ENCODE peak calls at places on chromosomes 16 and 17, in six cellular contexts. S is stomach, K is heart left ventricle, O is IMR-90, B is body of pancreas, Y is A549. Q is an unnamed sample.

GRCh38 chr16:48131201-48131600 is 24.6 kb downstream of the ABCC12 start:
- DNase-seq in S (no peak), K (no peak), O (no peak), B (no peak), Y (no peak), Q (no peak)

GRCh38 chr17:51857052-51857593 is 301.4 kb downstream of the CA10 start:
- DNase-seq in S (no peak), K (no peak), O (no peak), B (no peak), Y (no peak), Q (no peak)

GRCh38 chr16:52953215-52953614 is 99.5 kb downstream of the CHD9NB start:
- DNase-seq in S (peak), K (no peak), O (no peak), B (peak), Y (no peak), Q (no peak)

GRCh38 chr17:78935419-78936323 is 10.5 kb upstream of the TIMP2 start:
- DNase-seq in S (peak), K (peak), O (peak), B (peak), Y (peak), Q (peak)

GRCh38 chr16:25854141-25854540 is 162.4 kb downstream of the HS3ST4 start:
- DNase-seq in S (no peak), K (no peak), O (no peak), B (no peak), Y (no peak), Q (no peak)

GRCh38 chr17:19996502-19996901 is 12.7 kb upstream of the SPECC1 start:
- DNase-seq in S (no peak), K (no peak), O (no peak), B (no peak), Y (no peak), Q (no peak)

GRCh38 chr16:76487411-76488064 is 210.3 kb downstream of the CNTNAP4 start:
- DNase-seq in S (no peak), K (no peak), O (no peak), B (no peak), Y (no peak), Q (no peak)

GRCh38 chr17:2137342-2138098 is 82.6 kb downstream of the HIC1 start:
- DNase-seq in S (no peak), K (no peak), O (peak), B (peak), Y (no peak), Q (peak)

GRCh38 chr17:16342979-16343378 is 10.3 kb downstream of the CENPV start:
- DNase-seq in S (no peak), K (no peak), O (peak), B (no peak), Y (no peak), Q (peak)

GRCh38 chr16:87431926-87432325 is 39.8 kb downstream of the MAP1LC3B start:
- DNase-seq in S (no peak), K (no peak), O (peak), B (no peak), Y (no peak), Q (no peak)

GRCh38 chr17:72970794-72971512 is 121.5 kb downstream of the SLC39A11 start:
- DNase-seq in S (no peak), K (no peak), O (peak), B (no peak), Y (no peak), Q (no peak)

GRCh38 chr17:77428901-77429734 is 288.3 kb downstream of the SEC14L1 start:
- DNase-seq in S (no peak), K (no peak), O (no peak), B (no peak), Y (no peak), Q (no peak)

GRCh38 chr16:57951204-57951960 is 19.5 kb downstream of the CNGB1 start:
- DNase-seq in S (no peak), K (no peak), O (no peak), B (no peak), Y (no peak), Q (no peak)

GRCh38 chr17:50800196-50800700 is 32.9 kb upstream of the ANKRD40CL start:
- DNase-seq in S (no peak), K (no peak), O (no peak), B (no peak), Y (no peak), Q (no peak)

GRCh38 chr17:64777413-64778101 is 115.5 kb upstream of the SMURF2 start:
- DNase-seq in S (no peak), K (no peak), O (no peak), B (peak), Y (no peak), Q (no peak)

GRCh38 chr16:70778901-70779309 is 22.1 kb downstream of the VAC14 start:
- DNase-seq in S (no peak), K (peak), O (peak), B (peak), Y (peak), Q (peak)

GRCh38 chr16:22213801-22214200 is 7.7 kb downstream of the EEF2K start:
- DNase-seq in S (no peak), K (no peak), O (no peak), B (no peak), Y (no peak), Q (no peak)

GRCh38 chr16:22214893-22215292 is 8.8 kb downstream of the EEF2K start:
- DNase-seq in S (no peak), K (no peak), O (no peak), B (no peak), Y (peak), Q (no peak)

GRCh38 chr16:22210854-22211253 is 4.8 kb downstream of the EEF2K start:
- DNase-seq in S (no peak), K (no peak), O (no peak), B (no peak), Y (no peak), Q (no peak)

GRCh38 chr16:22214402-22214801 is 8.3 kb downstream of the EEF2K start:
- DNase-seq in S (no peak), K (no peak), O (no peak), B (no peak), Y (no peak), Q (no peak)

GRCh38 chr16:22213236-22213635 is 7.2 kb downstream of the EEF2K start:
- DNase-seq in S (no peak), K (no peak), O (no peak), B (no peak), Y (no peak), Q (no peak)
- TF ChIP-seq CTCF in S (no peak), K (no peak), O (no peak), B (no peak), Y (no peak), Q (no peak)

DNA sequence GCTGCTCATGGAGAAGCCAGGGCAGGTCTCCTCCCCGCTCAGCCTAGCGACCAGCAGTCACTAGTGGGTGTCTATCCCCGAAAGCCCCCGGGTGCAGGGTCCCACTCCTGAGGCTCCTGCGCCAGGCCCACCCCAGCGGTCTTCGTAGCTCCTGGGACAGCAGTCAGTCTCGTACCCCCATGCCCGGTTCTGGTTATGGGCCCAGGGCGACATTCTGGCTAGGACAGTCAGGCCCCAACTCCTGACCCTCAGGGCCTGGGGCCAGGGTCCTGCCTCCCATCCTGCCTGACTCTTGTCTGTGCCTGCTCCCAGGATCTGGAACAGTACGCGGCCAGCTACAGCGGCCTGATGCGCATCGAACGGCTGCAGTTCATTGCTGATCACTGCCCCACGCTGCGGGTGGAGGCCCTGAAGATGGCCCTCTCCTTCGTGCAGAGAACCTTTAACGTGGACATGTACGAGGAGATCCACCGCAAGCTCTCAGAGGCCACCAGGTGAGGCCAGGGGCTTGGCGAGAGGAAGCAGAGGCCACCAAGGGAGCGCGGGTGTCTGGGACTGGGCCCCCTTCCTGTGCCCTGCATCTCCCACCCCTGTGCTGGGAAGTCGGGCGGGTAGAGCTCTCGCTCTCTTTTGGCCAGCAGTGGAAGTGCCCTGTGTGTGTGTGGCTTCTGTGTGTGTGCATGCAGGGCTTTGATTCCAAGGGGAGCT is 2.0 kb downstream of the GPS1 start:
- DNase-seq in S (no peak), K (no peak), O (no peak), B (no peak), Y (no peak), Q (no peak)
- TF ChIP-seq POLR2A in S (no peak), K (no peak), O (no peak), B (no peak), Y (no peak), Q (no peak)

DNA sequence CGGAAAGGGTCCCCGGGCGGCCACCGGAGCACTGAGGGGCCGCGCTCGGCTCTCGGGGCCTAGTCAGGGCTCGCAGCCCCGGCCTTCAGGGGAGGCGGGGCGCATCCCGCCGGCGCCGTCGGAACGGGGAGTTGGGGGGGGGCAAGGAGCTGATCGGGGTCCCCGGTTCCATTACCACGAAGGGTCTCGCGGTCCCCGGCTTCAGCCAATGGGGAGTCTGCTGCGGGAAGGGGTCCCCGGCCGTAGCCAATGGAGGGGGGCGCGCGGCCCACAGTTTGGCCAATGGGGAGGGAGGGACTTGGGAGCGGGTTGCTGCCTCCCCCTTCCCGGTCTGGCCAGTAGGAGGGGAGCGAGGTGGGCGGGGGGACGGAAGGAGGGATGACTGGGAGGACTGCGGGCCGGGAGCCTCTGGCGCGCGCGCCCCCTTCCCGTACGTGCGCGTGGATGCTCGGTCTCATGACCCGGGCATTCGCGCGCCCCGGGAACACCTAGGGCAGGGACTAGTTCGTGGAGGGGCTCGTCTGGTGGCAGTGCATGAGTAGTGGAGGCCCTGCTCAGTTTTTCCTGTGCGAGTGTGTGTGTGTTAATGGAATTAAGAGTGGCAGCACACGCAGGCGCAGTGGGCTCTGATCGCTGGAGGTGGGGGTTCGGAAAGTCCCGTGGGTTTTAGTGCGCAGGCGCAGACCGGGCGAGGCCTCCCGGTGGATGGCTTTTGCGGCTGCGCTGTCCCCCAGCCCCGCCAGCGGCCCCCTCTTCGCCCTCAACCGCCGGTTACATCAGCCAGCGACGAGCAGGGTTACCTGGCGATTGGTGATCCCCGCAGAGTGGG is 1.1 kb downstream of the ATXN2L start:
- DNase-seq in S (peak), K (peak), O (peak), B (peak), Y (peak), Q (peak)
- TF ChIP-seq CTCF in S (no peak), K (peak), O (peak), B (no peak), Y (no peak), Q (peak)

GRCh38 chr16:2039286-2040030 is 8.2 kb downstream of the NTHL1 start:
- DNase-seq in S (peak), K (peak), O (peak), B (peak), Y (peak), Q (peak)
- TF ChIP-seq POLR2A in S (no peak), K (no peak), O (peak), B (no peak), Y (no peak), Q (no peak)

GRCh38 chr17:63407741-63408330 is 38.3 kb downstream of the CYB561 start:
- DNase-seq in S (no peak), K (no peak), O (no peak), B (no peak), Y (no peak), Q (no peak)

GRCh38 chr17:63402808-63403207 is 43.3 kb downstream of the CYB561 start:
- DNase-seq in S (no peak), K (no peak), O (peak), B (no peak), Y (no peak), Q (no peak)

GRCh38 chr17:63406689-63407330 is 39.3 kb downstream of the CYB561 start:
- DNase-seq in S (peak), K (peak), O (peak), B (peak), Y (peak), Q (peak)

GRCh38 chr17:63405020-63405419 is 41.1 kb downstream of the CYB561 start:
- DNase-seq in S (no peak), K (no peak), O (no peak), B (no peak), Y (no peak), Q (no peak)

GRCh38 chr17:63405741-63406261 is 40.3 kb downstream of the CYB561 start:
- DNase-seq in S (no peak), K (no peak), O (peak), B (no peak), Y (peak), Q (no peak)
- TF ChIP-seq CTCF in S (peak), K (peak), O (peak), B (peak), Y (peak), Q (peak)

DNA sequence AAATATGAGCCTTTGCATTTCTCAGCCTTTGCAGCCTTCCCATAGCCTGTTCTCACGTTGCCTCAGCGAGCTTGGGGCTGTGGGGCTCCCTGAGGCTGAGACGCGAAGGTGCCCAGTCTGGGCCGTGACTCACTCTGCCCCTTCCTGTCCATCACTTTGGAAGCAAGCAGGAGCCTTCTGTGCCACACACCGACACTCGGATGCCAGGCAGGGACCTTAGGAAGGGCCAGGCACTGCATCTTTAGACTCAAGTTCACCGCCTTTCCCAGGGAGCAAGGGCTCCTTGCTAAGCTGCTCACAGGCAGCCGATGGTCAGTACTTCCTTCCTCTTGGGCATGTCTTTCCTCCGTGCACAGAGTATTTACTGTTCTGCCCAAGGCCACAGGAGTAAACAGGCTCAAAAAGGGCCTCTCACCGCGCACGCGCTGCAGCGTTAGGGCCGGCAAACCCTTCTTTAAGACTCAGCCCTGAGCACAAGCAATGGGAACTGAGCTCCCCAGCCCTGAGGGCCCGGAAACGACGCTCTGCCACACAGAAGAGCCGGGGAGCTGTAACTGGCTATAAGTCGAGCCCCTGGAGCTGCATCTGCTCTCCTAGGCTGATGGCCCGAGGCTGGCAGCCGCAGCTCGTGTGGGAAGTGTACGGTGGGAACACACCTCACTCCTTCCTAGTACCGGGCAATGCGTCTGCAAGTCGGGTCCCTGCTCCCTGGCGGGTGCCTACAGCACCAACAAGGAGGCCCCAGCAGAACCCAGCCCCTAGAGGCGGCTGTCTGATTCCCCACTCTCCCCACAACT is 7.2 kb downstream of the TIMM22 start:
- DNase-seq in S (peak), K (no peak), O (no peak), B (peak), Y (no peak), Q (no peak)
- TF ChIP-seq POLR2A in S (no peak), K (no peak), O (no peak), B (no peak), Y (no peak), Q (no peak)

Q was measured in gastrocnemius medialis.